ENCODE peak calls at places on chromosomes 5 and 9, in five cellular contexts. U, Q, W, Y and Z are unnamed samples.

GRCh38 chr5:19322716-19323485 is 665.1 kb downstream of the CDH18 start:
- DNase-seq in U (no peak), Q (no peak), W (no peak), Y (no peak), Z (no peak)

GRCh38 chr5:14038341-14038959 is 94.0 kb upstream of the DNAH5 start:
- DNase-seq in U (no peak), Q (no peak), W (peak; percentile 62), Y (peak; percentile 92), Z (no peak)

GRCh38 chr5:111278824-111279504 is 54.8 kb downstream of the CAMK4 start:
- DNase-seq in U (peak; percentile 8), Q (peak; percentile 88), W (peak; percentile 67), Y (peak; percentile 51), Z (peak; percentile 95)

GRCh38 chr5:178790371-178790770 is 59.9 kb upstream of the ZNF354A start:
- DNase-seq in U (no peak), Q (no peak), W (no peak), Y (no peak), Z (no peak)

GRCh38 chr5:38447786-38448185 is 108.7 kb downstream of the LIFR start:
- DNase-seq in U (no peak), Q (no peak), W (peak; percentile 35), Y (no peak), Z (no peak)

GRCh38 chr5:42879267-42879666 is 67.6 kb upstream of the SELENOP start:
- DNase-seq in U (no peak), Q (no peak), W (no peak), Y (no peak), Z (no peak)

GRCh38 chr9:108704156-108704852 is 151.5 kb downstream of the ACTL7B start:
- DNase-seq in U (no peak), Q (no peak), W (peak; percentile 55), Y (peak; percentile 2), Z (no peak)

GRCh38 chr5:132468665-132469379 is 21.8 kb downstream of the IRF1 start:
- DNase-seq in U (no peak), Q (no peak), W (no peak), Y (no peak), Z (no peak)

GRCh38 chr9:20473566-20474116 is 148.7 kb downstream of the MLLT3 start:
- DNase-seq in U (no peak), Q (no peak), W (peak; percentile 6), Y (no peak), Z (no peak)

GRCh38 chr9:110802416-110803035 is 133.9 kb downstream of the MUSK start:
- DNase-seq in U (no peak), Q (no peak), W (peak; percentile 82), Y (no peak), Z (no peak)

GRCh38 chr9:127196826-127197145 is 67.8 kb upstream of the GARNL3 start:
- DNase-seq in U (no peak), Q (no peak), W (no peak), Y (no peak), Z (no peak)

GRCh38 chr9:121738969-121739368 is 87.5 kb downstream of the DAB2IP start:
- DNase-seq in U (peak; percentile 69), Q (no peak), W (no peak), Y (no peak), Z (no peak)

GRCh38 chr9:99666571-99666970 is 155.1 kb upstream of the NR4A3 start:
- DNase-seq in U (no peak), Q (no peak), W (no peak), Y (no peak), Z (no peak)

GRCh38 chr5:111655169-111655924 is 101.6 kb downstream of the NREP start:
- DNase-seq in U (peak; percentile 6), Q (no peak), W (peak; percentile 90), Y (peak; percentile 22), Z (no peak)

GRCh38 chr5:130280528-130281217 is 376.4 kb downstream of the CHSY3 start:
- DNase-seq in U (no peak), Q (no peak), W (no peak), Y (no peak), Z (no peak)

GRCh38 chr9:22240619-22241018 is 206.0 kb upstream of the DMRTA1 start:
- DNase-seq in U (no peak), Q (no peak), W (peak; percentile 41), Y (peak; percentile 56), Z (peak; percentile 23)

GRCh38 chr9:21070171-21070571 is 7.6 kb downstream of the IFNB1 start:
- DNase-seq in U (peak; percentile 48), Q (peak; percentile 47), W (peak; percentile 98), Y (peak; percentile 94), Z (no peak)

GRCh38 chr9:74975538-74975937 is 22.8 kb upstream of the C9orf40 start:
- DNase-seq in U (no peak), Q (no peak), W (no peak), Y (no peak), Z (no peak)

GRCh38 chr9:84875193-84875592 is 205.7 kb downstream of the NTRK2 start:
- DNase-seq in U (no peak), Q (no peak), W (peak; percentile 31), Y (no peak), Z (no peak)

GRCh38 chr5:68304421-68305052 is 89.0 kb downstream of the PIK3R1 start:
- DNase-seq in U (no peak), Q (no peak), W (peak; percentile 32), Y (no peak), Z (no peak)

GRCh38 chr5:180611140-180611850 is 20.0 kb upstream of the SCGB3A1 start:
- DNase-seq in U (no peak), Q (no peak), W (no peak), Y (no peak), Z (no peak)

GRCh38 chr5:135553688-135554462 is 18.1 kb upstream of the NEUROG1 start:
- DNase-seq in U (no peak), Q (peak; percentile 34), W (peak; percentile 32), Y (peak; percentile 21), Z (no peak)

GRCh38 chr9:97954550-97954989 is 16.6 kb upstream of the HEMGN start:
- DNase-seq in U (peak; percentile 27), Q (peak; percentile 52), W (peak; percentile 11), Y (no peak), Z (peak; percentile 73)

GRCh38 chr5:378976-379742 is 57.6 kb downstream of the AHRR start:
- DNase-seq in U (no peak), Q (no peak), W (no peak), Y (no peak), Z (no peak)

GRCh38 chr9:15873573-15874177 is 320.8 kb downstream of the CCDC171 start:
- DNase-seq in U (no peak), Q (peak; percentile 3), W (peak; percentile 82), Y (peak; percentile 16), Z (no peak)

GRCh38 chr5:150781706-150782614 is 3.4 kb downstream of the SMIM3 start:
- DNase-seq in U (no peak), Q (no peak), W (peak; percentile 96), Y (peak; percentile 55), Z (no peak)

GRCh38 chr5:73719616-73720015 is 93.6 kb downstream of the ARHGEF28 start:
- DNase-seq in U (no peak), Q (no peak), W (no peak), Y (no peak), Z (no peak)

GRCh38 chr9:130899051-130899748 is 2.6 kb upstream of the QRFP start:
- DNase-seq in U (no peak), Q (no peak), W (no peak), Y (no peak), Z (no peak)

GRCh38 chr9:120839146-120839545 is 3.6 kb downstream of the PSMD5 start:
- DNase-seq in U (no peak), Q (no peak), W (peak; percentile 23), Y (no peak), Z (no peak)

DNA sequence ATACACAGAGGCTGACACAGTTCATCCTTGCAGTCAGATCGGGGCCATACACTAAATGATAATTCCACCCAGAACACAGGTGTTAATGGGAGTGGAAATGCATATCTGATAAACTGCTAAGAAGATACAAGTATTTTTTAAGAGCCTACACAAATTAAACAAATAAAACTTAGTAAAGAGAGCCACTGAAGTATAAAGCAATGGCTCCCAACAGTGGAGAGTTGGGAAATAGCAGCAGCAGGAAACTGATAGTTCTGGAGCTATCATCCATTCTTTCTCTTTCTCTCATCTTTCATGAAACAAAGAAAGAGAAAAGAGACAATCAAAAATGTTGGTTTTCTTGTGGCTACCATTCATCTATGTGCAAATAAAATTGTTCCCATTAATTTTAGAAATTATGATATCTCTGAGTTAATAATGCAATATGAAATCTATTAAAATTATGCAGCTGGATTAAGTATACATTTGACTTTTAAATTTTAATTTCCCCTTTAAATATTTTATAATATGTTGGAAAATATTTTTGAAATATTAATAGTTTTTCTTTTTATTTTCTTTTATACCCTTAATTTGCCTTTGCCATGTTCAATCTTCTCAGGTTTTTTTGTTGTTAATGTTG is 120.8 kb downstream of the EMB start:
- DNase-seq in U (no peak), Q (no peak), W (no peak), Y (no peak), Z (no peak)
- TF ChIP-seq CTCF in U (peak; percentile 81), Q (no peak), W (no peak), Y (peak; percentile 66), Z (no peak)

DNA sequence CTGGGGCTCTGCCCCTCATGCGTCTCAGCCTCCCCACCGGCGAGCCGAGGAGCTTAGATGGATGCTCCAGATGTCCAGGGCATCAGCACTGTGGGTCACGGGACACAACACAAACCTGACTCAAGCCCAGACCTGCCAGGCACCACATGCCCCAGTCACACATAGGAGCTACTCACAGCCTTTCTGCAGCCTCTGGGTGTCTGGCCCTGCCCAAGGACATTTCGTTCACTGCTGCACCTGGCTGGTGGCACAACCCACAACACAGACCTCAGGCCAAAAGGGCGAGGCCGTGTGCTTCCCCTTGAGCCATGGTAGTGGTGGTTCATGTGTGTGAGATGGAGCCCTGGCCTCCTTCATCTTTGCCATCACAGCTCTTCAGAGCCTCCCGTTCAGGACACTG is 89.6 kb upstream of the FCN2 start:
- DNase-seq in U (no peak), Q (no peak), W (no peak), Y (no peak), Z (no peak)
- TF ChIP-seq CTCF in U (no peak), Q (no peak), W (no peak), Y (no peak), Z (no peak)

GRCh38 chr5:57276353-57276752 is 102.5 kb downstream of the GPBP1 start:
- DNase-seq in U (no peak), Q (no peak), W (no peak), Y (no peak), Z (peak; percentile 52)

GRCh38 chr5:57280811-57281301 is 107.0 kb downstream of the GPBP1 start:
- DNase-seq in U (no peak), Q (no peak), W (no peak), Y (no peak), Z (no peak)

GRCh38 chr5:57277085-57277484 is 103.2 kb downstream of the GPBP1 start:
- DNase-seq in U (no peak), Q (no peak), W (peak; percentile 57), Y (no peak), Z (no peak)
- TF ChIP-seq CTCF in U (peak; percentile 56), Q (no peak), W (peak; percentile 27), Y (peak; percentile 21), Z (peak; percentile 45)

GRCh38 chr5:120052916-120053828 is 410.9 kb upstream of the PRR16 start:
- DNase-seq in U (peak; percentile 89), Q (no peak), W (no peak), Y (no peak), Z (no peak)

GRCh38 chr5:120053841-120054240 is 410.3 kb upstream of the PRR16 start:
- DNase-seq in U (no peak), Q (no peak), W (peak; percentile 11), Y (peak; percentile 12), Z (no peak)

DNA sequence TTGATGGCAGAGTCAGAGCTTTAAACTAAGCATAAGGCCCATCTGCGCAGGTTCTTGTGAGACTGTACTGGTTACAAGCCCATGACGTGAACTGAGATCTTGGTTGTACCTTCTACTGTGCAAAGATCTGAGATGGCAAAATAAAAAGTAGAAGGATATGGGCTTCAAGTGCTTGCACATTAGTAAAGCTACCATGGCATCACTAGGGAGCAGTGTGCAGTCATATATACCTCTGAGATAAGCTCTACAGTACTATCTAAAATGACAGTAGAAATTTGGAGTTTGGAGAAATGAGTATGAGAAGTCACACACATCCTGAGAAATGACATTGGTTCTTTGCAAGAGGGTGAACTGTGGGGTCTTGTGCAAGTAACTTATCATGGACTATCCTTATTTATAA is 408.2 kb upstream of the PRR16 start:
- DNase-seq in U (no peak), Q (no peak), W (peak; percentile 77), Y (peak; percentile 65), Z (no peak)
- TF ChIP-seq CTCF in U (peak; percentile 59), Q (no peak), W (peak; percentile 55), Y (peak; percentile 50), Z (no peak)